ENCODE peak calls at places on chromosomes 2 and 18, in eight cellular contexts. Z is breast epithelium; X is activated T-helper 1 cell treated with anti-CD3 and anti-CD28 coated beads, Interleukin-12 subunit alpha, Interleukin-12 subunit beta, Interleukin-2, Interleukin-4 antibody, amounts not matched to agents 30 ng/mL and 10 ng/mL and 1 ng/mL, durations not matched to agents 14 hours and 24 hours and 36 hours; E is stimulated activated naive CD4-positive, alpha-beta T cell; P is NCI-H2029; D is heart left ventricle; V is Ammon's horn; I is B cell. Y is an unnamed sample.

GRCh38 chr2:215378045-215378444 is 57.8 kb downstream of the FN1 start:
- DNase-seq in Z (no peak), X (no peak), E (no peak), P (no peak), D (no peak), V (no peak), I (no peak), Y (no peak)

GRCh38 chr2:201182650-201183372 is at the start of gene CASP10:
- DNase-seq in Z (no peak), X (peak), E (no peak), P (no peak), D (no peak), V (peak), I (peak), Y (peak)

GRCh38 chr2:55049794-55050132 is 488 bp downstream of the RTN4 start:
- DNase-seq in Z (no peak), X (no peak), E (no peak), P (no peak), D (no peak), V (no peak), I (no peak), Y (no peak)

GRCh38 chr2:41879367-41879871 is 168.4 kb upstream of the PKDCC start:
- DNase-seq in Z (no peak), X (no peak), E (no peak), P (no peak), D (no peak), V (peak), I (no peak), Y (peak)

GRCh38 chr2:25982273-25982967 is at the start of gene KIF3C:
- DNase-seq in Z (no peak), X (peak), E (peak), P (peak), D (peak), V (peak), I (peak), Y (peak)

GRCh38 chr2:240887631-240888030 is 8.3 kb downstream of the MAB21L4 start:
- DNase-seq in Z (no peak), X (no peak), E (no peak), P (no peak), D (peak), V (no peak), I (no peak), Y (no peak)

GRCh38 chr18:12991839-12992216 is 666 bp downstream of the CEP192 start:
- DNase-seq in Z (no peak), X (no peak), E (no peak), P (no peak), D (no peak), V (no peak), I (no peak), Y (no peak)

GRCh38 chr2:41736105-41736567 is 311.7 kb upstream of the PKDCC start:
- DNase-seq in Z (no peak), X (no peak), E (no peak), P (peak), D (no peak), V (peak), I (no peak), Y (no peak)

GRCh38 chr2:46459694-46460093 is 19.7 kb upstream of the TMEM247 start:
- DNase-seq in Z (no peak), X (no peak), E (no peak), P (no peak), D (no peak), V (no peak), I (no peak), Y (no peak)

GRCh38 chr2:27308359-27308875 is at the start of gene UCN:
- DNase-seq in Z (peak), X (no peak), E (no peak), P (no peak), D (no peak), V (no peak), I (no peak), Y (no peak)

GRCh38 chr2:101679037-101679726 is 18.3 kb upstream of the MAP4K4 start:
- DNase-seq in Z (no peak), X (no peak), E (no peak), P (no peak), D (no peak), V (no peak), I (no peak), Y (peak)

GRCh38 chr2:8694737-8695136 is 12.9 kb downstream of the ID2 start:
- DNase-seq in Z (no peak), X (no peak), E (no peak), P (no peak), D (no peak), V (no peak), I (no peak), Y (no peak)

GRCh38 chr2:120743657-120744056 is 8.0 kb downstream of the GLI2 start:
- DNase-seq in Z (no peak), X (no peak), E (no peak), P (no peak), D (peak), V (no peak), I (no peak), Y (no peak)

GRCh38 chr2:39621596-39621995 is 44.1 kb upstream of the TMEM178A start:
- DNase-seq in Z (no peak), X (no peak), E (no peak), P (no peak), D (no peak), V (no peak), I (no peak), Y (no peak)

GRCh38 chr18:12520442-12520992 is 112.8 kb downstream of the PRELID3A start:
- DNase-seq in Z (no peak), X (no peak), E (no peak), P (no peak), D (no peak), V (peak), I (no peak), Y (no peak)

GRCh38 chr2:127829845-127830246 is 18.9 kb upstream of the WDR33 start:
- DNase-seq in Z (no peak), X (peak), E (no peak), P (peak), D (no peak), V (no peak), I (peak), Y (no peak)

GRCh38 chr2:62200868-62201267 is 5.0 kb downstream of the B3GNT2 start:
- DNase-seq in Z (no peak), X (no peak), E (no peak), P (no peak), D (no peak), V (no peak), I (no peak), Y (no peak)

Y was measured in globus pallidus.